ENCODE peak calls at places on chromosomes 1 and 21, in four cellular contexts. One of them, this sample, is unnamed.
A peak's percentile ranks its signal among the peaks of the same experiment; 100 is the strongest.

GRCh38 chr21:33647560-33647959 is 5.3 kb downstream of the ITSN1 start:
- DNase-seq in cardiac fibroblast: no peak
- DNase-seq in NCI-H1417: no peak
- DNase-seq in mucosa of gallbladder: no peak
- DNase-seq in this sample: no peak

GRCh38 chr1:93567255-93567918 is 114.2 kb downstream of the BCAR3 start:
- DNase-seq in cardiac fibroblast: peak; percentile 97
- DNase-seq in NCI-H1417: no peak
- DNase-seq in mucosa of gallbladder: no peak
- DNase-seq in this sample: no peak

GRCh38 chr1:26574690-26575349 is 45.3 kb downstream of the RPS6KA1 start:
- DNase-seq in cardiac fibroblast: peak; percentile 78
- DNase-seq in NCI-H1417: no peak
- DNase-seq in mucosa of gallbladder: no peak
- DNase-seq in this sample: peak; percentile 15

GRCh38 chr1:177256153-177256814 is 85.5 kb downstream of the BRINP2 start:
- DNase-seq in cardiac fibroblast: peak; percentile 96
- DNase-seq in NCI-H1417: peak; percentile 92
- DNase-seq in mucosa of gallbladder: peak; percentile 77
- DNase-seq in this sample: peak; percentile 15

GRCh38 chr1:52677407-52677806 is 20.7 kb downstream of the COA7 start:
- DNase-seq in cardiac fibroblast: peak; percentile 69
- DNase-seq in NCI-H1417: no peak
- DNase-seq in mucosa of gallbladder: no peak
- DNase-seq in this sample: no peak

GRCh38 chr1:64212023-64212422 is 8.6 kb downstream of the UBE2U start:
- DNase-seq in cardiac fibroblast: peak; percentile 18
- DNase-seq in NCI-H1417: no peak
- DNase-seq in mucosa of gallbladder: no peak
- DNase-seq in this sample: no peak

GRCh38 chr1:22921452-22922126 is 51.1 kb downstream of the LACTBL1 start:
- DNase-seq in cardiac fibroblast: no peak
- DNase-seq in NCI-H1417: no peak
- DNase-seq in mucosa of gallbladder: no peak
- DNase-seq in this sample: no peak

GRCh38 chr1:37498872-37499617 is 15.5 kb downstream of the MEAF6 start:
- DNase-seq in cardiac fibroblast: peak; percentile 78
- DNase-seq in NCI-H1417: no peak
- DNase-seq in mucosa of gallbladder: no peak
- DNase-seq in this sample: no peak

GRCh38 chr1:168585937-168586336 is 9.5 kb downstream of the XCL1 start:
- DNase-seq in cardiac fibroblast: no peak
- DNase-seq in NCI-H1417: no peak
- DNase-seq in mucosa of gallbladder: no peak
- DNase-seq in this sample: no peak

GRCh38 chr1:234917495-234918188 is 211.0 kb downstream of the TOMM20 start:
- DNase-seq in cardiac fibroblast: no peak
- DNase-seq in NCI-H1417: no peak
- DNase-seq in mucosa of gallbladder: no peak
- DNase-seq in this sample: no peak

GRCh38 chr1:217891966-217892365 is 260.8 kb downstream of the SPATA17 start:
- DNase-seq in cardiac fibroblast: no peak
- DNase-seq in NCI-H1417: no peak
- DNase-seq in mucosa of gallbladder: no peak
- DNase-seq in this sample: no peak

GRCh38 chr1:202723708-202724107 is 13.5 kb upstream of the SYT2 start:
- DNase-seq in cardiac fibroblast: no peak
- DNase-seq in NCI-H1417: no peak
- DNase-seq in mucosa of gallbladder: no peak
- DNase-seq in this sample: no peak

GRCh38 chr1:154908937-154909336 is 27.6 kb downstream of the PMVK start:
- DNase-seq in cardiac fibroblast: no peak
- DNase-seq in NCI-H1417: no peak
- DNase-seq in mucosa of gallbladder: no peak
- DNase-seq in this sample: no peak

GRCh38 chr1:201721131-201722049 is 107.6 kb upstream of the IPO9 start:
- DNase-seq in cardiac fibroblast: peak; percentile 64
- DNase-seq in NCI-H1417: no peak
- DNase-seq in mucosa of gallbladder: no peak
- DNase-seq in this sample: no peak